ENCODE peak calls at places on chromosomes 5 and 9, in five cellular contexts. Q is IMR-90, P is sigmoid colon, M is transverse colon, U is heart left ventricle. S is an unnamed sample.

GRCh38 chr9:14222149-14222835 is 91.6 kb downstream of the NFIB start:
- DNase-seq in Q (no peak), P (no peak), M (no peak), U (no peak), S (no peak)

GRCh38 chr9:18009902-18010301 is 431.0 kb downstream of the SH3GL2 start:
- DNase-seq in Q (no peak), P (no peak), M (no peak), U (no peak), S (no peak)

GRCh38 chr9:79023134-79023577 is 548.6 kb upstream of the TLE4 start:
- DNase-seq in Q (peak), P (no peak), M (no peak), U (no peak), S (no peak)

GRCh38 chr5:180215738-180216630 is 7.0 kb upstream of the RASGEF1C start:
- DNase-seq in Q (no peak), P (no peak), M (no peak), U (no peak), S (no peak)

GRCh38 chr5:28403846-28404245 is 1365.5 kb upstream of the CDH9 start:
- DNase-seq in Q (no peak), P (no peak), M (no peak), U (no peak), S (no peak)

GRCh38 chr5:141597394-141597793 is 21.4 kb downstream of the DIAPH1 start:
- DNase-seq in Q (no peak), P (no peak), M (no peak), U (no peak), S (no peak)

GRCh38 chr9:17859228-17859627 is 280.4 kb downstream of the SH3GL2 start:
- DNase-seq in Q (no peak), P (no peak), M (no peak), U (no peak), S (no peak)

GRCh38 chr9:124216474-124217176 is 41.1 kb upstream of the NEK6 start:
- DNase-seq in Q (no peak), P (peak), M (peak), U (no peak), S (no peak)

GRCh38 chr5:138874241-138874640 is 894 bp downstream of the LRRTM2 start:
- DNase-seq in Q (peak), P (no peak), M (no peak), U (no peak), S (no peak)

GRCh38 chr5:10251409-10251808 is 1.3 kb downstream of the CCT5 start:
- DNase-seq in Q (no peak), P (no peak), M (no peak), U (no peak), S (no peak)

GRCh38 chr9:124769451-124770358 is 1.4 kb downstream of the NR6A1 start:
- DNase-seq in Q (no peak), P (no peak), M (peak), U (no peak), S (no peak)

GRCh38 chr5:64818245-64818644 is 49.5 kb downstream of the CWC27 start:
- DNase-seq in Q (no peak), P (no peak), M (no peak), U (no peak), S (no peak)

GRCh38 chr5:166758151-166758550 is 1533.3 kb upstream of the WWC1 start:
- DNase-seq in Q (no peak), P (no peak), M (no peak), U (no peak), S (no peak)

DNA sequence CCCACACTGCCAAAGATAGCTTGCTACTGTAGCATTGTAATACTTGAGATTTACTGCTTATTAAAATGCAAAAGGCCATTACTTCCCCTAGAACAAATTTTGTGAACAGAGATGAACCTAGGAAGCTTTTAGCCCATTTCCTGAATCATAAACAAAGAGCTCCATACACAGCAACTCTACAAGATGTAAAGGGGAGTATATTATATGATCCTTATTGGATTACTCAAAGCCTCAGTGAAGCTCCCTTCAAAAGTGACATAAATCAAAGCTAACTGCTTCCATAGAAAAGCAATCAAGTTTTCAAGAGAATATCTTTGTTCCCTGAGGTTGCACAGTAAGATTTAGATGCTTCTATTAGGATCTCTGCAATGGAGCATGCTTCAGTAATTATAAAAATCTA is 629.8 kb downstream of the EFNA5 start:
- DNase-seq in Q (no peak), P (no peak), M (no peak), U (no peak), S (no peak)
- TF ChIP-seq POLR2A in Q (no peak), P (no peak), M (no peak), U (no peak), S (no peak)

GRCh38 chr5:122842016-122842580 is 3.3 kb upstream of the SNX24 start:
- DNase-seq in Q (no peak), P (no peak), M (no peak), U (no peak), S (no peak)

GRCh38 chr5:122846051-122846567 is 696 bp downstream of the SNX24 start:
- DNase-seq in Q (peak), P (no peak), M (no peak), U (no peak), S (no peak)

GRCh38 chr5:122845253-122846050 is at the start of gene SNX24:
- DNase-seq in Q (peak), P (peak), M (peak), U (peak), S (peak)

GRCh38 chr5:122844916-122845252 is 529 bp upstream of the SNX24 start:
- DNase-seq in Q (peak), P (no peak), M (no peak), U (no peak), S (no peak)

DNA sequence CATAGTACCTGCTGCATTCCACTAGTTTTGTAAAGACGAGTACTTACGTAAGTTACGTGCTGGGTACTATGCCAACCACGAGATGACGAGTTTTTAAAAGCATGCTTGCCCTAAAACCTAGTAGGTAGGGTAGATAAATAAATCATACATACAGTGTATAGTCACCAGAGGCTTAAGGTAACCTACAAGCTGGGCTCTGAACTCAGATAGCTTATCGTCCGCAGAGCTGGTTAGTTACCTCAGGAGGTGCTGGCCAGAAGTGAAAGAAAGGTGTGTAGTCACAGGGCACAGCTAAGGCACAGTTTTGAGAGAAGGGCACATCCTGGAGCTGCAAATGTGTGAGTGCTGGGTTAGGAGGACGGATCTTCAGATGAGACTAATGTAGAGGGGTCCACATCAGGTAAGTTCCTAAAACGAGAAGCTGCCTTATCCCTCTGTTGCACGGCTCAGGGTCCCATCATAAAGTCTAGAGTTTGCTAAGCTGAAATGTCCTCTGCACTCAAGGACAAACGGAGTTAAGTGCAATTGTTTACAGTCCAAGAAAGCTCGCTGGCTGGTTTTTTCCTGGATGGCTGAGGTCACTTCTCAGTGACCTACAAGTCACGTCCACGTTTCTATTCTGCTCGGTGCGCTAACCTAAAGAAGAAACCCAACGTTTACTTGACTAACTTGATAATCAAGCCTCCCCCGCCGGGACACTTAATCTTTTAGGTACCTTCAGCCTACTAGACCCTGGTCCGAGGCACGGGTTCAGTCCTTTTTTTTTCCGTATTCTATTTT is 1.1 kb upstream of the SNX24 start:
- DNase-seq in Q (no peak), P (no peak), M (peak), U (no peak), S (no peak)
- H3K27ac ChIP-seq in Q (peak), P (peak), M (peak), U (peak), S (peak)

DNA sequence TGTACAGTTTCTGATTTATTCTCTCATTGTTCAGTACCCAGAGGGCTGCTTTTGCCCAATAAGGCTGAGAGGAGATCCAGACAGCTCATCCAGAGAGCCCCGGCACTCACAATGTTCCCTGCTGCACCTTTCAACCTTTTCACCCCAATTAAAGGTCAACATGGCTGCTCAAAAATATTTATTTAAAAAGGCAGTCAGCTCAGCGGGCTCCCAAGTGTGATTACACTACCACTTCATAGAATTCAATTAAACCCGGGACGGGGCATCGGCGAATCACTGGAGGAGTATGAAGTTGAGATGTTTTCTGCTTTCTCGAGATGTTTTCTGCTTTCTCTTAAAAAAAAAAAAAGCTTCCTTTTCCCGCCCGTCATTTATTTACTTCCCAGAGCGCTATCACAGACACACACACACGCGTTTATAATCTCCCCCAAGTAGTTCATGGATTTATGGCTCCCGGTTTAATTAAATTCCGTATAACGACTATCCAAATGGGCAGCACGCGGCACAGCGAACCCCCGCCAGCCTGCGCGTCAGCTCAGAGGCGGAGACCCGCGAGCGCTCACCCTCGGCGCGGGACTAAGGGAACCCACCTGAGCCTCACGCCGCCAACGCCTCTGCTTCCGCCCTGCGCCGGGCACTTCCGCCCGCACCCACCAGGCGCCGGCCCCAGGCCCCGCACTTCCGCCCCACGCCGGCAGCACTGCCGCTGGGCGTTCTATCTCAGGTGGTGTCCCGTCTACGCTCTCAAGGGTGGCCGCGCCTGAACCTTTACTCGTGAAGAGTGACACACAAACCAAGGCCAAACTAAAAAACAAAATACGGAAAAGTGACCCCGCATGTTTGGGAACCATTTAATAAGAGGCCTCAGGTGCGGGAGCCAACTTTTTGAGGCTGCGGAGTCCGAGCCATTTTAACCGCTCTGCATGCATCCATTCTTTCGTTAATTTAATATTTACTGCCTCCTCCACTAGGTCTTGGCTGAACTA is at the start of gene C5orf63:
- DNase-seq in Q (peak), P (peak), M (peak), U (peak), S (peak)
- TF ChIP-seq POLR2A in Q (no peak), P (no peak), M (peak), U (peak), S (no peak)

DNA sequence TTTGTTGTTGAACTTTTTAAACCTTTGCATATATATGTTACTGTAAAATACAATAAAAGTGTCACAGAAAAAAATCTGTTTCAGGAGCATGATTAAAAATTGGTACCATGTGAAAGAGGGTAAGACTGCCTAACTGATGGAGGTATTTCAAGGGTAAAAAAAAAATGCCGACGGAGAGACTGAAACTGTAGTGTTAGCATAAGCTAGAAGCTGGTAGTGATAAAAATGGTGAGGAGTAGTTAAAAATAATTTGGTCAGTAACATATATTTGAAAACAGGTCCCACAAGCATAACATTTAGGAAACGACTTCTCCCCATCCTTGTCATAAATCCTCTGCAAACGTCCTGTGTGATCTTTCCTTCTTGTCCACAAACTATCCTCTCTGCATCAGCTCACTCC is 64.7 kb downstream of the MEF2C start:
- DNase-seq in Q (no peak), P (no peak), M (no peak), U (no peak), S (no peak)
- H3K27ac ChIP-seq in Q (no peak), P (no peak), M (no peak), U (no peak), S (no peak)

GRCh38 chr5:116517557-116517956 is 57.1 kb downstream of the SEMA6A start:
- DNase-seq in Q (no peak), P (no peak), M (no peak), U (no peak), S (no peak)

GRCh38 chr5:116520706-116521105 is 53.9 kb downstream of the SEMA6A start:
- DNase-seq in Q (no peak), P (no peak), M (no peak), U (peak), S (peak)

GRCh38 chr5:116521173-116521872 is 53.3 kb downstream of the SEMA6A start:
- DNase-seq in Q (no peak), P (no peak), M (no peak), U (peak), S (peak)

GRCh38 chr5:116516021-116516420 is 58.6 kb downstream of the SEMA6A start:
- DNase-seq in Q (no peak), P (no peak), M (no peak), U (no peak), S (no peak)

DNA sequence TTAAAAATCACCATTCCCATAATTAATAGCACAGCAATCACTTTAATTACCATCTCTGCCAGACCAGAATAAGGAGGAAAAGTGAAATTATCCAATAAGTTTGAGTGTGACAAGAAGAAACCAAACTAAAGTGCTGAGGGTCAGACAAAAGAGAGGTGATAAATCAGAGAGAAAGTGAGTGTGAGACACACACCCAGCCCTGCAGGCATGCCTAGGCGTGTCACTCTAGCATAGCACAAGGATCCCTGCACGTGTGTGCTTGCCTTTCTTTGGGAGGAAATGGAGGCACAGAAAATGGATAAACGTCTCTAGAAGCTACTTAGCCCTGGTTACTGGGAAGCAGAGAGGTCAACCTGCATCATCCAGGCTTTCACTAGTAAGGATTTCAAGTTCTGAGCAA is 56.2 kb downstream of the SEMA6A start:
- DNase-seq in Q (no peak), P (no peak), M (peak), U (no peak), S (no peak)
- TF ChIP-seq POLR2A in Q (no peak), P (no peak), M (no peak), U (no peak), S (no peak)

GRCh38 chr9:115525438-115526058 is 407.6 kb upstream of the TNC start:
- DNase-seq in Q (no peak), P (peak), M (peak), U (no peak), S (no peak)
- H3K27ac ChIP-seq in Q (no peak), P (no peak), M (no peak), U (no peak), S (peak)

GRCh38 chr9:130937146-130938076 is 1.6 kb downstream of the FIBCD1 start:
- DNase-seq in Q (no peak), P (no peak), M (no peak), U (peak), S (no peak)
- TF ChIP-seq POLR2A in Q (no peak), P (no peak), M (no peak), U (no peak), S (no peak)

GRCh38 chr9:84383178-84383577 is 42.6 kb upstream of the SLC28A3 start:
- DNase-seq in Q (no peak), P (no peak), M (no peak), U (no peak), S (no peak)

GRCh38 chr9:84385357-84386040 is 44.9 kb upstream of the SLC28A3 start:
- DNase-seq in Q (no peak), P (no peak), M (no peak), U (no peak), S (no peak)

GRCh38 chr9:84381508-84381907 is 41.0 kb upstream of the SLC28A3 start:
- DNase-seq in Q (no peak), P (no peak), M (no peak), U (peak), S (no peak)

GRCh38 chr9:84384617-84385016 is 44.1 kb upstream of the SLC28A3 start:
- DNase-seq in Q (no peak), P (no peak), M (no peak), U (no peak), S (no peak)

DNA sequence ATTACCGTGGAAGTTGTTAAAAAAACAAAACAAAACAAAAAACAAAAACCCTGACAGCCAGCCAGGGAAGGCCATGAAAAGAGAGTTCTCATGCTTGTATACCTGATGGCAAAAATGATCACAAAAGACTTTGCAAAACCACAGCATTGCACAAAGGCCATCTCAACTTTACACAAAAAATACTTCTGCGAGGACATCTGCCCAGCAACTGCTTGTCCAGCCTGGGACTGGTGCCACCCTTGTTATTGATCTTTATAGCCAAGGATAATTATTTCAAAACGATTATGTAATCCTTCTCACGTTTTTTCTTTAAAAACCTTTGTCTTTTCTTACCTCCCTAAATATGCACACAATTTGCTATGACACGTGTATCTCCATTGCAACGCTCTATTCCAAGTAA is 42.2 kb upstream of the SLC28A3 start:
- DNase-seq in Q (no peak), P (no peak), M (no peak), U (no peak), S (no peak)
- H3K27ac ChIP-seq in Q (no peak), P (no peak), M (no peak), U (no peak), S (no peak)

GRCh38 chr5:38466444-38467189 is 89.8 kb downstream of the LIFR start:
- DNase-seq in Q (no peak), P (peak), M (peak), U (peak), S (peak)
- TF ChIP-seq POLR2A in Q (no peak), P (no peak), M (no peak), U (no peak), S (no peak)

DNA sequence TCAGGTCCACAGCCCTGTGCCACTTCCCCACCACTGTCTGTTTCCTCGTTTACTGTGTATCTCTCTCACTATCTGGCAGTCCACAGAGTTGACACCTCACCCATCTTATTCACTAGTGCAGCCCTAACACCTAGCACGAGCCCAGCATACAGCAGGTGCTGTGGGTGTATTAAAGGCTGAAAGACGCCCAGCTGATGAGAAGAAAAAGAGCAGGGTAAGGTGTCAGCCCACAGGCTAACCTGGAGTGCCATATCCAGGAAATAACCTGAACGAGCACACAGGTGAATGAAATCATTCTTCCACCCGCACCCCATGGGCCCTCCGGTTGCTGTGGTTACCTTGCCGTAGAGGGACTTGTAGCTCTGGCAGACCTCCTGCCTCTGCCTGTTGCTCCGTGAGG is 18.6 kb downstream of the ANXA6 start:
- DNase-seq in Q (no peak), P (no peak), M (no peak), U (no peak), S (no peak)
- H3K27ac ChIP-seq in Q (no peak), P (no peak), M (no peak), U (no peak), S (no peak)